ENCODE peak calls at places on chromosomes 7 and 10, in six cellular contexts. F is CD8-positive, alpha-beta memory T cell; K is T-helper 17 cell; A is CD4-positive, CD25-positive, alpha-beta regulatory T cell; H is adrenal gland; U is IMR-90. M is an unnamed sample.

GRCh38 chr7:137933270-137934017 is 68.4 kb downstream of the CREB3L2 start:
- DNase-seq in K (no peak), A (no peak), F (no peak), H (peak), U (peak), M (no peak)

GRCh38 chr10:33314788-33315561 is 19.5 kb downstream of the NRP1 start:
- DNase-seq in U (peak), F (no peak), H (no peak), K (no peak), A (no peak), M (no peak)

GRCh38 chr7:150324366-150324961 is 1.1 kb upstream of the ACTR3C start:
- DNase-seq in K (no peak), U (peak), H (no peak), F (no peak), A (no peak), M (no peak)

GRCh38 chr7:111727905-111728634 is 165.8 kb upstream of the IMMP2L start:
- DNase-seq in F (no peak), H (no peak), K (no peak), A (no peak), U (no peak), M (no peak)

GRCh38 chr10:119208553-119208940 is 1.2 kb downstream of the GRK5 start:
- DNase-seq in A (peak), K (no peak), F (no peak), U (no peak), H (no peak), M (no peak)

GRCh38 chr10:98326621-98327027 is 58.6 kb upstream of the LOXL4 start:
- DNase-seq in H (no peak), F (no peak), U (no peak), A (no peak), K (no peak), M (no peak)

GRCh38 chr7:139654270-139655181 is 123.3 kb downstream of the HIPK2 start:
- DNase-seq in A (no peak), F (no peak), U (no peak), H (no peak), K (no peak), M (no peak)

GRCh38 chr10:1229574-1229973 is 173.4 kb downstream of the WDR37 start:
- DNase-seq in F (no peak), U (no peak), A (no peak), K (no peak), H (no peak), M (no peak)

GRCh38 chr10:120646159-120646558 is 189.1 kb downstream of the PLPP4 start:
- DNase-seq in U (no peak), H (no peak), K (no peak), F (no peak), A (no peak), M (no peak)

GRCh38 chr7:133887459-133887858 is 239.7 kb upstream of the LRGUK start:
- DNase-seq in H (no peak), F (no peak), K (no peak), A (no peak), U (peak), M (no peak)

GRCh38 chr10:90742189-90742588 is 115.7 kb downstream of the HTR7 start:
- DNase-seq in A (no peak), U (peak), K (no peak), F (no peak), H (no peak), M (no peak)

GRCh38 chr10:24929056-24929544 is 23.3 kb downstream of the PRTFDC1 start:
- DNase-seq in U (no peak), A (no peak), F (no peak), H (no peak), K (no peak), M (no peak)

GRCh38 chr7:2572101-2572842 is 13.5 kb downstream of the IQCE start:
- DNase-seq in K (no peak), U (peak), H (peak), F (no peak), A (no peak), M (no peak)

GRCh38 chr10:129417164-129417563 is 49.9 kb upstream of the MGMT start:
- DNase-seq in H (no peak), K (no peak), U (peak), A (no peak), F (no peak), M (no peak)

GRCh38 chr10:60661627-60662026 is 116.7 kb upstream of the CDK1 start:
- DNase-seq in A (no peak), K (no peak), U (peak), F (no peak), H (no peak), M (no peak)

GRCh38 chr10:78277267-78277666 is 243.6 kb downstream of the RPS24 start:
- DNase-seq in U (no peak), F (no peak), H (no peak), K (no peak), A (no peak), M (no peak)

GRCh38 chr10:30782543-30783461 is 153.2 kb upstream of the LYZL2 start:
- DNase-seq in K (no peak), A (peak), U (peak), F (no peak), H (no peak), M (no peak)

GRCh38 chr7:16492513-16493062 is 27.1 kb upstream of the SOSTDC1 start:
- DNase-seq in F (no peak), U (peak), H (no peak), K (no peak), A (no peak), M (no peak)

GRCh38 chr7:698515-699259 is 27.8 kb upstream of the DNAAF5 start:
- DNase-seq in A (no peak), F (no peak), K (no peak), U (no peak), H (no peak), M (no peak)

GRCh38 chr7:109246330-109247077 is 676.8 kb downstream of the DNAJB9 start:
- DNase-seq in H (no peak), A (no peak), K (no peak), U (no peak), F (no peak), M (no peak)

GRCh38 chr7:122301291-122301690 is 3.3 kb downstream of the FEZF1 start:
- DNase-seq in U (no peak), K (no peak), F (no peak), A (no peak), H (no peak), M (no peak)

M was measured in CD4-positive, alpha-beta T cell.